ENCODE peak calls at places on chromosomes 12 and 14, in seven cellular contexts. C is H1, I is H9, O is neuronal stem cell, L is IMR-90, A is mesendoderm, Q is trophoblast cell. F is an unnamed sample.

GRCh38 chr12:94622475-94622874 is 27.9 kb downstream of the TMCC3 start:
- DNase-seq in C (no peak), I (no peak), O (no peak), L (no peak), A (no peak), Q (no peak), F (no peak)

GRCh38 chr12:68122236-68122920 is 37.2 kb downstream of the IFNG start:
- DNase-seq in C (no peak), I (no peak), O (no peak), L (no peak), A (no peak), Q (no peak), F (no peak)

GRCh38 chr14:74141703-74142102 is 56.9 kb downstream of the LIN52 start:
- DNase-seq in C (no peak), I (no peak), O (no peak), L (no peak), A (no peak), Q (no peak), F (peak)

GRCh38 chr12:88628856-88629509 is 48.7 kb upstream of the KITLG start:
- DNase-seq in C (no peak), I (no peak), O (no peak), L (peak), A (no peak), Q (no peak), F (no peak)

GRCh38 chr12:12922191-12922616 is 29.8 kb downstream of the GPRC5D start:
- DNase-seq in C (no peak), I (no peak), O (no peak), L (peak), A (no peak), Q (no peak), F (peak)

GRCh38 chr12:117119592-117120198 is 20.5 kb upstream of the TESC start:
- DNase-seq in C (peak), I (peak), O (peak), L (no peak), A (peak), Q (peak), F (peak)

GRCh38 chr12:80472912-80473500 is 29.0 kb downstream of the PTPRQ start:
- DNase-seq in C (no peak), I (no peak), O (peak), L (peak), A (peak), Q (peak), F (peak)

GRCh38 chr14:85415015-85415712 is 114.8 kb upstream of the FLRT2 start:
- DNase-seq in C (peak), I (peak), O (no peak), L (peak), A (peak), Q (no peak), F (peak)

GRCh38 chr14:37973031-37973908 is 234.4 kb upstream of the SSTR1 start:
- DNase-seq in C (no peak), I (no peak), O (no peak), L (no peak), A (no peak), Q (no peak), F (no peak)

GRCh38 chr12:79400481-79400880 is 290.3 kb downstream of the PAWR start:
- DNase-seq in C (no peak), I (no peak), O (no peak), L (no peak), A (no peak), Q (no peak), F (no peak)

GRCh38 chr14:88168498-88169165 is 154.4 kb downstream of the KCNK10 start:
- DNase-seq in C (peak), I (peak), O (no peak), L (peak), A (peak), Q (peak), F (peak)

GRCh38 chr12:69501154-69501895 is 31.1 kb downstream of the FRS2 start:
- DNase-seq in C (no peak), I (no peak), O (no peak), L (peak), A (no peak), Q (no peak), F (no peak)

GRCh38 chr12:91103101-91103500 is 8.2 kb downstream of the LUM start:
- DNase-seq in C (no peak), I (no peak), O (no peak), L (no peak), A (no peak), Q (peak), F (no peak)

GRCh38 chr12:67457799-67458680 is 188.9 kb downstream of the CAND1 start:
- DNase-seq in C (no peak), I (no peak), O (no peak), L (no peak), A (peak), Q (peak), F (no peak)

GRCh38 chr12:118035194-118036041 is 18.9 kb downstream of the RFC5 start:
- DNase-seq in C (no peak), I (peak), O (no peak), L (peak), A (peak), Q (no peak), F (no peak)

GRCh38 chr14:67172520-67172919 is 16.7 kb upstream of the GARIN2 start:
- DNase-seq in C (no peak), I (no peak), O (no peak), L (no peak), A (no peak), Q (no peak), F (no peak)
- H3K4me2 ChIP-seq in C (no peak), I (no peak), O (no peak), L (no peak), A (no peak), Q (no peak), F (no peak)

GRCh38 chr12:127304751-127305725 is 961.9 kb upstream of the TMEM132C start:
- DNase-seq in C (no peak), I (no peak), O (no peak), L (no peak), A (peak), Q (no peak), F (no peak)
- H3K4ac ChIP-seq in C (no peak), I (no peak), O (no peak), L (no peak), A (no peak), Q (no peak), F (no peak)

GRCh38 chr12:104473374-104473983 is 16.7 kb downstream of the CHST11 start:
- DNase-seq in C (no peak), I (no peak), O (no peak), L (no peak), A (no peak), Q (no peak), F (no peak)

GRCh38 chr12:104472748-104473147 is 16.0 kb downstream of the CHST11 start:
- DNase-seq in C (no peak), I (no peak), O (no peak), L (no peak), A (no peak), Q (no peak), F (no peak)

GRCh38 chr12:104477812-104478388 is 21.2 kb downstream of the CHST11 start:
- DNase-seq in C (no peak), I (no peak), O (no peak), L (no peak), A (no peak), Q (no peak), F (peak)

GRCh38 chr12:104478396-104479140 is 21.8 kb downstream of the CHST11 start:
- DNase-seq in C (no peak), I (no peak), O (no peak), L (no peak), A (no peak), Q (no peak), F (peak)

GRCh38 chr12:104475269-104475668 is 18.5 kb downstream of the CHST11 start:
- DNase-seq in C (no peak), I (no peak), O (no peak), L (no peak), A (peak), Q (no peak), F (no peak)
- H3K4me2 ChIP-seq in C (no peak), I (no peak), O (no peak), L (no peak), A (no peak), Q (no peak), F (no peak)

DNA sequence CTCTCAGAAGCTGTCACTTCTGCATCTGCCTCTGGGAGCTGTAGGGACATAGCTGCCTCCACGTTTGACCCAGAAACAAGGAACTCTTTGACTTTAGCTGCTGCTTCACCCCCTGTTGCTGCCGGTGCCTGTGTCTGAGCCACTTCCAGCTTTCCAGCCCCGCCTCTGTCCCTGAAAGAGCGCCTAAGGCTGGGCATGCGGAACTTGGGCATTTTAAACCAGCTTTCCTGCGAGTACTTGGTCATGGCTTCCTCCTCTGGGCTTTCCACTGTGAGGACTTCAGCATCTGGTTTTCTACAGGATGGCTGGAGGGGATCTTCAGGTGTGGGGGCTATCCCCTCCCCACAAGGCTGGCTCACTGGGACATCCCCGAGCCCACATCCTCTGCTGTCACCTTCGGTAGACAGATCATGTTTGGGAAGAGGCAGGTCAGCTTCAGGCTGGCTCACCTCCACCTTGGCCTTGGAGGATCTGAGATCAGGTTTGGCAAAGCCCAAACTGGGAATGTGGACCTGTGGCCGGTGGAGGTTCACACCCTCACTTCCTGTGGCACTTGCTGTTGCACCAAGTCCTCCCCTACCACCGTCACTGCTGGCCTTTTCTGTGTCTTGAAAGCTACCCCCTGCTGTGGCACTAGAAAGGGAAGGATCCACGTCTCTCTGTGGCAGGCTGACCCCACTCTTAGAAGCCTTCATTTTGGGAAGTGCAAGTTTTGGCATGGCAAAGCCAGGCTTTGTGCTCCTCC is 15.2 kb downstream of the PLD4 start:
- DNase-seq in C (no peak), I (no peak), O (no peak), L (no peak), A (no peak), Q (no peak), F (no peak)
- H3K4ac ChIP-seq in C (no peak), I (no peak), O (no peak), L (no peak), A (no peak), Q (no peak), F (no peak)

GRCh38 chr14:30223966-30224365 is 296.3 kb upstream of the PRKD1 start:
- DNase-seq in C (no peak), I (no peak), O (no peak), L (no peak), A (no peak), Q (no peak), F (no peak)
- H3K4me2 ChIP-seq in C (no peak), I (no peak), O (no peak), L (no peak), A (no peak), Q (no peak), F (no peak)

GRCh38 chr12:121918679-121919038 is 267 bp downstream of the CFAP251 start:
- DNase-seq in C (no peak), I (no peak), O (no peak), L (no peak), A (no peak), Q (no peak), F (no peak)

GRCh38 chr12:121917950-121918678 is at the start of gene CFAP251:
- DNase-seq in C (peak), I (peak), O (peak), L (peak), A (peak), Q (peak), F (peak)

GRCh38 chr12:121915841-121916321 is 2.5 kb upstream of the CFAP251 start:
- DNase-seq in C (no peak), I (no peak), O (peak), L (peak), A (no peak), Q (no peak), F (peak)

GRCh38 chr12:121921106-121921505 is 2.7 kb downstream of the CFAP251 start:
- DNase-seq in C (no peak), I (no peak), O (no peak), L (no peak), A (no peak), Q (no peak), F (no peak)

DNA sequence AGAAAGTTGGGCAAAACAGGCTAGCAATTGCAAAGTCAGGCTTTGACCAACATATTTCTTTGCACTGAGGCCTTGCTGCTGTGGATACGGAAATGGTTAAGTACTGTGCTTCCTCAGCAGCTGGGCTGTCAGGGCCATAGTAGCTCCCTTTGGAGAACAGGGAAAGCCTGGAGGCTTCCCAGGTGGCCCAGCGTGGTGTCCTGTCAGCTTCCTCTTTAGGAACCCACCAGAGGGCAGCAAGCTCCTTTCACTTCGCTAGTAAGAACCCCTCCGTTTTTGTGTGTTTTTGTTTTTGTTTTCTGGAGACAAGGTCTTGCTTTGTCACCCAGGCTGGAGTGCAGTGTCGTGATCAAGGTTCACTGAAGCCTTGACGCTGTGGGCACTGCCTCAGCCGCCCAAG is 1.7 kb upstream of the CFAP251 start:
- DNase-seq in C (no peak), I (peak), O (no peak), L (peak), A (no peak), Q (no peak), F (peak)
- H3K4ac ChIP-seq in C (no peak), I (no peak), O (no peak), L (no peak), A (no peak), Q (no peak), F (no peak)

F was measured in mesenchymal stem cell.